ENCODE peak calls at places on chromosomes 13 and 19, in five cellular contexts. M is fibroblast of mammary gland, A is psoas muscle, F is fibroblast of villous mesenchyme, E is Peyer's patch. D is an unnamed sample.

GRCh38 chr19:39937094-39937493 is 2.7 kb upstream of the FCGBP start:
- DNase-seq in M (no peak), A (no peak), F (no peak), E (no peak), D (peak)

GRCh38 chr19:6167115-6167514 is 31.6 kb downstream of the ACSBG2 start:
- DNase-seq in M (no peak), A (no peak), F (no peak), E (no peak), D (no peak)

GRCh38 chr13:110108348-110109139 is 198.4 kb downstream of the COL4A1 start:
- DNase-seq in M (peak), A (peak), F (peak), E (peak), D (no peak)

GRCh38 chr13:40878321-40878720 is 88.9 kb downstream of the SLC25A15 start:
- DNase-seq in M (no peak), A (no peak), F (no peak), E (no peak), D (no peak)

GRCh38 chr13:105177265-105177900 is 1358.1 kb downstream of the EFNB2 start:
- DNase-seq in M (no peak), A (no peak), F (peak), E (no peak), D (no peak)

GRCh38 chr19:19637186-19637522 is 6.3 kb downstream of the GMIP start:
- DNase-seq in M (no peak), A (no peak), F (no peak), E (no peak), D (no peak)

GRCh38 chr13:64457976-64458375 is 2772.2 kb downstream of the PCDH9 start:
- DNase-seq in M (no peak), A (no peak), F (peak), E (no peak), D (no peak)

GRCh38 chr13:65133094-65133493 is 2097.0 kb downstream of the PCDH9 start:
- DNase-seq in M (no peak), A (no peak), F (no peak), E (no peak), D (no peak)

GRCh38 chr13:25468330-25469178 is 96.8 kb downstream of the ATP8A2 start:
- DNase-seq in M (no peak), A (no peak), F (peak), E (no peak), D (no peak)

GRCh38 chr19:582497-583197 is 7.0 kb upstream of the HCN2 start:
- DNase-seq in M (peak), A (peak), F (peak), E (no peak), D (no peak)

GRCh38 chr13:29936051-29936813 is 85.8 kb upstream of the UBL3 start:
- DNase-seq in M (no peak), A (no peak), F (no peak), E (no peak), D (no peak)

GRCh38 chr13:114151565-114152284 is 19.3 kb upstream of the RASA3 start:
- DNase-seq in M (peak), A (peak), F (no peak), E (peak), D (peak)

GRCh38 chr19:17931532-17932191 is 1.2 kb upstream of the CCDC124 start:
- DNase-seq in M (no peak), A (no peak), F (no peak), E (no peak), D (no peak)

GRCh38 chr13:95713651-95714050 is 36.7 kb downstream of the DNAJC3 start:
- DNase-seq in M (peak), A (no peak), F (no peak), E (no peak), D (no peak)

GRCh38 chr19:3852614-3853254 is 16.1 kb downstream of the ZFR2 start:
- DNase-seq in M (peak), A (no peak), F (peak), E (peak), D (peak)

GRCh38 chr13:19681517-19681916 is 48.1 kb downstream of the MPHOSPH8 start:
- DNase-seq in M (no peak), A (no peak), F (no peak), E (no peak), D (no peak)

GRCh38 chr19:41501854-41502253 is 58.9 kb downstream of the ERICH4 start:
- DNase-seq in M (no peak), A (no peak), F (no peak), E (no peak), D (no peak)

GRCh38 chr19:46739290-46739771 is 6.5 kb upstream of the FKRP start:
- DNase-seq in M (no peak), A (peak), F (no peak), E (no peak), D (no peak)

GRCh38 chr19:35066121-35066520 is 24.6 kb downstream of the HPN start:
- DNase-seq in M (no peak), A (no peak), F (no peak), E (no peak), D (no peak)

GRCh38 chr13:23899555-23899954 is 2.3 kb upstream of the C1QTNF9B start:
- DNase-seq in M (peak), A (no peak), F (peak), E (peak), D (peak)

GRCh38 chr19:15469513-15470297 is 5.4 kb upstream of the RASAL3 start:
- DNase-seq in M (no peak), A (no peak), F (no peak), E (no peak), D (no peak)

GRCh38 chr19:55166530-55167268 is at the start of gene DNAAF3:
- DNase-seq in M (peak), A (peak), F (peak), E (peak), D (peak)

GRCh38 chr19:3636962-3637361 is 10.4 kb upstream of the CACTIN start:
- DNase-seq in M (no peak), A (no peak), F (no peak), E (no peak), D (no peak)

GRCh38 chr19:16324384-16325160 is at the start of gene KLF2:
- DNase-seq in M (peak), A (peak), F (peak), E (peak), D (peak)

GRCh38 chr13:97371486-97372109 is 62.4 kb upstream of the RAP2A start:
- DNase-seq in M (no peak), A (no peak), F (no peak), E (no peak), D (no peak)

GRCh38 chr19:5484398-5485285 is 29.4 kb downstream of the ZNRF4 start:
- DNase-seq in M (no peak), A (no peak), F (no peak), E (no peak), D (no peak)

GRCh38 chr13:77026255-77026782 is 640 bp downstream of the FBXL3 start:
- DNase-seq in M (peak), A (peak), F (peak), E (peak), D (peak)

GRCh38 chr13:21445759-21446158 is 13.3 kb downstream of the ZDHHC20 start:
- DNase-seq in M (no peak), A (no peak), F (no peak), E (no peak), D (no peak)

GRCh38 chr19:54795763-54796162 is 7.6 kb upstream of the KIR2DL4 start:
- DNase-seq in M (no peak), A (no peak), F (no peak), E (no peak), D (no peak)

GRCh38 chr13:48873598-48873997 is 102.1 kb upstream of the FNDC3A start:
- DNase-seq in M (peak), A (no peak), F (peak), E (no peak), D (no peak)

GRCh38 chr19:41276231-41276630 is 12.1 kb downstream of the HNRNPUL1 start:
- DNase-seq in M (peak), A (no peak), F (peak), E (no peak), D (no peak)

GRCh38 chr19:49801966-49802661 is 11.0 kb downstream of the FUZ start:
- DNase-seq in M (peak), A (peak), F (peak), E (peak), D (no peak)

GRCh38 chr13:27997904-27998522 is 9.5 kb upstream of the URAD start:
- DNase-seq in M (peak), A (no peak), F (peak), E (peak), D (no peak)

DNA sequence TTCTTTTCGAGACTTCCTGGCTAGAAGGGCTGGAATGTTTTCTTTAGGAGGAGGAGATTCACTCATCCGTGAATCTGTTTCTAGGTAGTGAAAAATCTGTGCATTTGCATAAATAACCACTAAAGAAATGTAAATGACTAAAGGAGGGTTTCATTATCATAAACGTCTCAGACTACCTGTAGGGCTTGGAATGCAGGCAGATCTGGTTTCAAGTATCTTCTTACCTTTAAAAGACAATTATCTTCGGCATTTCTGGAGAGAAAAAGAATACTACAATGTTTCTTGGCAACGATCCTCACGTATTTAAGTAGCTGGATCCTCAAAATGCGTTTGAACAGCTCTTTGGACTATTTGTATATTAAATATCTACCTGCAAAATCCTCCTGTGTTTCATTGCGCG is 291.0 kb upstream of the ARGLU1 start:
- DNase-seq in M (no peak), A (no peak), F (no peak), E (no peak), D (no peak)
- H3K4me3 ChIP-seq in M (no peak), A (no peak), F (no peak), E (no peak), D (no peak)

DNA sequence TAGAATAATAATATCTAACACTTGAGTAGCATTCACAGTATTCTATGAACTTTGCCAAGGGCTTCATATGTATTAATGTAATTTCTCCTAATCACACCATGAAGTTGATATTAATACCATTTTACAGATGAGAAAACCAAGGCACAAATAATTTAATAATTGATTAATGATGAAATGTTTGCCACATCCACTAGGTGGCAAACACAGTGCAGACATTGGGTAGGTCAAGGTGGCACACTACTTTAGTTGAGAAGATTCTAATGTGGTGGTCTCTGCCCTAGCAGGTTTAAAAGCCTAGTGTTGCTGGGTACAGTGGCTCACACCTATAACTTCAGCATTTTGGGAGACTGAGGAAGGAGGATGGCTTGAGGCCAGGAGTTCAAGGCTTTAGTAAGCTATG is 412.4 kb downstream of the SUCLA2 start:
- DNase-seq in M (no peak), A (no peak), F (no peak), E (no peak), D (no peak)
- TF ChIP-seq CTCF in M (peak), A (peak), F (no peak), E (no peak), D (no peak)

GRCh38 chr19:33622505-33622808 is 704 bp downstream of the CHST8 start:
- DNase-seq in M (no peak), A (no peak), F (no peak), E (no peak), D (no peak)
- H3K4me3 ChIP-seq in M (no peak), A (peak), F (no peak), E (no peak), D (no peak)

DNA sequence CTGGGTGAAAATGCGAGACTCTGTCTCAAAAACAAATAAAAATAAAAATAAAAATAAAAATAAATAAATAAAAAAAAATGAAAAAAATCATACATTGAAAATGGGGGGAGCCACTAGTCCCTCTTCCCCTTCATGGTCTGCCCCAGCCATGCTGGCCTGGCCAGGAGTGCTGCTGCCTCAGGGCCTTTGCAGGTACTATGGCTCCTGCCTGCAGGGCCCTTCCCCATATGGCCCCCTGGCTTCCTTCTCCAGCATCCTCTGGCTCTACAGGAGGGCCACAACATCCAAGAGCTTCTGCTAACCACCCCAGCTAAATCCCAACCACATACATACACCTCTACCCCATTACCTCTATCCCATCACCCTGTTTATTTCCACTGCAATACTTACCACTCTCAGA is 4.6 kb upstream of the ABHD17A start:
- DNase-seq in M (no peak), A (no peak), F (no peak), E (no peak), D (no peak)
- TF ChIP-seq CTCF in M (no peak), A (no peak), F (no peak), E (no peak), D (no peak)

GRCh38 chr19:7595466-7596133 is at the start of gene CAMSAP3:
- DNase-seq in M (peak), A (no peak), F (peak), E (peak), D (peak)
- H3K4me3 ChIP-seq in M (no peak), A (peak), F (no peak), E (peak), D (peak)

GRCh38 chr13:26503826-26504594 is 53.5 kb upstream of the WASF3 start:
- DNase-seq in M (peak), A (no peak), F (no peak), E (no peak), D (no peak)
- TF ChIP-seq CTCF in M (no peak), A (no peak), F (no peak), E (no peak), D (no peak)

GRCh38 chr19:48480476-48481190 is 11.5 kb downstream of the CYTH2 start:
- DNase-seq in M (peak), A (no peak), F (peak), E (peak), D (peak)

GRCh38 chr19:48479686-48480085 is 10.5 kb downstream of the CYTH2 start:
- DNase-seq in M (no peak), A (no peak), F (no peak), E (no peak), D (no peak)

GRCh38 chr19:48478339-48479061 is 9.3 kb downstream of the CYTH2 start:
- DNase-seq in M (no peak), A (no peak), F (no peak), E (no peak), D (no peak)

GRCh38 chr19:48481191-48481500 is 12.0 kb downstream of the CYTH2 start:
- DNase-seq in M (peak), A (no peak), F (no peak), E (no peak), D (no peak)

DNA sequence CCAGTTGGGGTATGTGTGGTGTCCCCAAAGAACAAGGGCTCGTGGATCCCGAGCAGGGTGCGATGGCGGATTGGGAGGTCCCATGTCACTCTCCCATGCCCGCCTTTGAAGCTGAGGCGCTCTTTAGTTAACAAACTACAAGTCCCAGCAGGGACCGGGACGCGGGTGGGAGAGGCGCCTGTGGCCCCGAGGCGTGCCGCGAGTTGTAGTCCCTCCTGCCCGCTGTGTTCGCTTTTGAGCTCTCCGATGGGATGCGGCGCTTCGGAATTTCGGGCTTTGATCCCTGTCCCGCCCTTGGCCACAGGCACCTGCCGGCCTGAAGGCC is 10.9 kb downstream of the CYTH2 start:
- DNase-seq in M (peak), A (peak), F (no peak), E (peak), D (peak)
- H3K4me3 ChIP-seq in M (peak), A (peak), F (peak), E (peak), D (peak)

GRCh38 chr19:29525901-29526729 is at the start of gene VSTM2B:
- DNase-seq in M (no peak), A (no peak), F (no peak), E (no peak), D (no peak)
- TF ChIP-seq CTCF in M (no peak), A (no peak), F (no peak), E (no peak), D (no peak)